ENCODE peak calls at places on chromosome 17, in nine cellular contexts. E is GM23248, Y is DMS53, K is NCI-H446, C is ACHN, T is posterior cingulate gyrus, D is T-helper 2 cell, H is B cell, L is T-helper 1 cell. W is an unnamed sample.

GRCh38 chr17:77735341-77736206 is 222.9 kb upstream of the TNRC6C start:
- DNase-seq in E (peak), T (no peak), Y (no peak), L (no peak), D (no peak), K (no peak), C (no peak), H (no peak), W (no peak)

GRCh38 chr17:68424861-68425260 is 32.4 kb downstream of the WIPI1 start:
- DNase-seq in T (no peak), E (no peak), H (no peak), L (no peak), D (no peak), Y (peak), C (no peak), K (no peak), W (no peak)

GRCh38 chr17:63138713-63139112 is 172.7 kb downstream of the TANC2 start:
- DNase-seq in K (no peak), C (no peak), D (no peak), E (peak), H (no peak), T (no peak), Y (no peak), L (no peak), W (no peak)

GRCh38 chr17:62626719-62627218 is 701 bp upstream of the MRC2 start:
- DNase-seq in T (no peak), C (peak), H (no peak), K (no peak), E (peak), D (no peak), L (no peak), Y (peak), W (no peak)

GRCh38 chr17:57373071-57373470 is 116.7 kb downstream of the MSI2 start:
- DNase-seq in C (no peak), L (no peak), E (no peak), T (no peak), D (no peak), K (no peak), H (no peak), Y (no peak), W (no peak)

GRCh38 chr17:2931901-2932300 is 131.5 kb downstream of the OR1D5 start:
- DNase-seq in E (no peak), L (no peak), D (no peak), H (no peak), C (no peak), T (no peak), Y (no peak), K (no peak), W (no peak)

GRCh38 chr17:9725575-9725974 is 65.8 kb downstream of the DHRS7C start:
- DNase-seq in Y (no peak), C (no peak), T (peak), D (no peak), L (no peak), H (no peak), K (no peak), E (peak), W (no peak)

GRCh38 chr17:60371818-60372510 is 20.0 kb downstream of the USP32 start:
- DNase-seq in Y (no peak), L (no peak), K (no peak), C (no peak), H (no peak), T (no peak), D (no peak), E (no peak), W (no peak)

GRCh38 chr17:66583112-66583748 is 251.7 kb upstream of the CACNG5 start:
- DNase-seq in K (no peak), L (no peak), Y (peak), H (no peak), C (no peak), T (no peak), E (no peak), D (no peak), W (no peak)

GRCh38 chr17:8643855-8644506 is 13.5 kb upstream of the MYH10 start:
- DNase-seq in H (no peak), C (no peak), L (no peak), Y (no peak), T (no peak), E (no peak), K (no peak), D (no peak), W (no peak)

GRCh38 chr17:80082403-80083135 is 18.8 kb upstream of the GAA start:
- DNase-seq in L (peak), D (no peak), E (peak), H (peak), C (peak), T (peak), K (peak), Y (peak), W (peak)

GRCh38 chr17:79905832-79906231 is 66.6 kb upstream of the CBX4 start:
- DNase-seq in T (peak), L (no peak), Y (peak), C (peak), D (no peak), E (peak), H (no peak), K (no peak), W (no peak)

GRCh38 chr17:81312624-81313325 is 17.7 kb upstream of the SLC38A10 start:
- DNase-seq in H (no peak), Y (no peak), T (no peak), K (no peak), C (no peak), D (no peak), L (no peak), E (no peak), W (no peak)

GRCh38 chr17:1945621-1946020 is 79.5 kb downstream of the RTN4RL1 start:
- DNase-seq in D (no peak), K (no peak), L (no peak), E (no peak), Y (no peak), C (no peak), T (no peak), H (no peak), W (no peak)

GRCh38 chr17:63706346-63707102 is 6.6 kb upstream of the LIMD2 start:
- DNase-seq in C (no peak), D (no peak), T (no peak), K (no peak), Y (no peak), E (no peak), H (no peak), L (no peak), W (no peak)

GRCh38 chr17:50943575-50943933 is 77.4 kb upstream of the TOB1 start:
- DNase-seq in K (no peak), D (no peak), C (no peak), Y (peak), E (no peak), T (no peak), H (peak), L (no peak), W (no peak)

GRCh38 chr17:59435238-59435637 is 103.8 kb downstream of the YPEL2 start:
- DNase-seq in D (no peak), K (no peak), C (peak), E (peak), Y (no peak), L (no peak), H (no peak), T (no peak), W (no peak)

GRCh38 chr17:16374129-16374528 is 6.8 kb upstream of the UBB start:
- DNase-seq in E (peak), C (no peak), K (no peak), L (no peak), D (no peak), Y (no peak), H (no peak), T (no peak), W (no peak)

GRCh38 chr17:45131616-45132301 is 556 bp downstream of the PLCD3 start:
- DNase-seq in K (no peak), H (peak), D (peak), T (no peak), C (peak), L (peak), E (peak), Y (peak), W (peak)

GRCh38 chr17:28957277-28957991 is 6.1 kb upstream of the PHF12 start:
- DNase-seq in H (no peak), L (no peak), Y (no peak), K (no peak), E (no peak), D (no peak), C (no peak), T (no peak), W (no peak)

GRCh38 chr17:67672592-67672991 is 45.1 kb upstream of the NOL11 start:
- DNase-seq in Y (peak), H (no peak), C (no peak), T (no peak), L (no peak), K (no peak), E (no peak), D (no peak), W (no peak)

GRCh38 chr17:70181866-70182265 is 12.5 kb downstream of the KCNJ2 start:
- DNase-seq in D (no peak), T (no peak), K (no peak), L (no peak), C (no peak), E (peak), Y (no peak), H (no peak), W (no peak)

GRCh38 chr17:13601317-13601775 is 383 bp downstream of the HS3ST3A1 start:
- DNase-seq in H (peak), Y (no peak), C (no peak), D (no peak), T (no peak), E (peak), K (no peak), L (no peak), W (no peak)

GRCh38 chr17:20063665-20064648 is 54.8 kb downstream of the SPECC1 start:
- DNase-seq in C (peak), Y (no peak), H (no peak), T (peak), K (peak), L (no peak), E (peak), D (no peak), W (no peak)

GRCh38 chr17:65261152-65261551 is 124.0 kb downstream of the RGS9 start:
- DNase-seq in T (no peak), Y (no peak), H (no peak), C (no peak), K (no peak), D (no peak), E (no peak), L (no peak), W (no peak)

GRCh38 chr17:82388922-82389283 is 17.3 kb downstream of the UTS2R start:
- DNase-seq in D (no peak), H (no peak), K (no peak), C (no peak), Y (no peak), T (no peak), L (no peak), E (no peak), W (no peak)

GRCh38 chr17:81128774-81129173 is 36.5 kb upstream of the PVALEF start:
- DNase-seq in H (no peak), C (no peak), L (no peak), E (no peak), D (no peak), K (no peak), T (peak), Y (no peak), W (no peak)

GRCh38 chr17:73010414-73010813 is 82.1 kb downstream of the SLC39A11 start:
- DNase-seq in E (no peak), T (no peak), H (no peak), C (no peak), Y (peak), L (no peak), K (no peak), D (no peak), W (no peak)

GRCh38 chr17:47891545-47892088 is 4.4 kb upstream of the SP2 start:
- DNase-seq in E (no peak), H (no peak), L (no peak), D (no peak), K (no peak), C (no peak), Y (no peak), T (no peak), W (no peak)

GRCh38 chr17:69222707-69223106 is 5.9 kb downstream of the ABCA10 start:
- DNase-seq in E (no peak), Y (no peak), C (no peak), L (no peak), D (no peak), T (no peak), K (no peak), H (no peak), W (no peak)